ENCODE peak calls at places on chromosome X, in eight cellular contexts. C, Z, F, I, B, W, Y and P are unnamed samples.

GRCh38 chrX:119474615-119475388 is 6.6 kb downstream of the SLC25A5 start:
- DNase-seq in C (no peak), Z (no peak), F (no peak), I (no peak), B (no peak), W (no peak), Y (no peak), P (no peak)

GRCh38 chrX:47523713-47524166 is 37.3 kb upstream of the ARAF start:
- DNase-seq in C (no peak), Z (no peak), F (no peak), I (no peak), B (no peak), W (no peak), Y (no peak), P (no peak)

GRCh38 chrX:1507511-1508463 is 29.2 kb downstream of the P2RY8 start:
- DNase-seq in C (no peak), Z (no peak), F (no peak), I (peak; percentile 63), B (no peak), W (peak; percentile 95), Y (peak; percentile 37), P (no peak)

GRCh38 chrX:100615015-100615414 is 21.6 kb downstream of the TSPAN6 start:
- DNase-seq in C (no peak), Z (peak; percentile 47), F (no peak), I (no peak), B (peak; percentile 55), W (peak; percentile 32), Y (peak; percentile 18), P (peak; percentile 5)

GRCh38 chrX:23784487-23785301 is 1.7 kb downstream of the SAT1 start:
- DNase-seq in C (no peak), Z (no peak), F (no peak), I (no peak), B (peak; percentile 33), W (no peak), Y (no peak), P (no peak)

GRCh38 chrX:97074400-97074799 is 190.7 kb downstream of the RPA4 start:
- DNase-seq in C (no peak), Z (no peak), F (no peak), I (no peak), B (no peak), W (no peak), Y (no peak), P (no peak)

GRCh38 chrX:139967300-139967699 is 2.0 kb upstream of the CXorf66 start:
- DNase-seq in C (no peak), Z (no peak), F (no peak), I (no peak), B (no peak), W (no peak), Y (peak; percentile 7), P (peak; percentile 56)

GRCh38 chrX:5702890-5703289 is 525.8 kb downstream of the NLGN4X start:
- DNase-seq in C (no peak), Z (no peak), F (no peak), I (no peak), B (no peak), W (no peak), Y (no peak), P (no peak)

GRCh38 chrX:13194291-13195103 is 125.4 kb downstream of the ATXN3L start:
- DNase-seq in C (no peak), Z (no peak), F (no peak), I (no peak), B (no peak), W (no peak), Y (no peak), P (no peak)

GRCh38 chrX:77442728-77443127 is 4.5 kb upstream of the FGF16 start:
- DNase-seq in C (no peak), Z (no peak), F (no peak), I (no peak), B (no peak), W (no peak), Y (no peak), P (no peak)

GRCh38 chrX:74656079-74656745 is 41.8 kb upstream of the RLIM start:
- DNase-seq in C (no peak), Z (no peak), F (no peak), I (no peak), B (no peak), W (no peak), Y (no peak), P (no peak)

GRCh38 chrX:36957425-36958328 is 50.5 kb upstream of the FAM47C start:
- DNase-seq in C (no peak), Z (no peak), F (no peak), I (no peak), B (peak; percentile 70), W (no peak), Y (peak; percentile 17), P (peak; percentile 0)

GRCh38 chrX:57134702-57135101 is 2.5 kb downstream of the SPIN2A start:
- DNase-seq in C (no peak), Z (no peak), F (no peak), I (no peak), B (no peak), W (no peak), Y (no peak), P (no peak)

GRCh38 chrX:153571159-153571908 is 27.6 kb downstream of the CCNQ start:
- DNase-seq in C (no peak), Z (no peak), F (no peak), I (no peak), B (no peak), W (no peak), Y (no peak), P (no peak)

GRCh38 chrX:9957743-9958142 is 9.4 kb upstream of the CLDN34 start:
- DNase-seq in C (no peak), Z (no peak), F (no peak), I (no peak), B (no peak), W (no peak), Y (no peak), P (no peak)

GRCh38 chrX:46628406-46629371 is 55.1 kb downstream of the CHST7 start:
- DNase-seq in C (peak; percentile 2), Z (peak; percentile 41), F (no peak), I (no peak), B (no peak), W (peak; percentile 91), Y (peak; percentile 16), P (no peak)

DNA sequence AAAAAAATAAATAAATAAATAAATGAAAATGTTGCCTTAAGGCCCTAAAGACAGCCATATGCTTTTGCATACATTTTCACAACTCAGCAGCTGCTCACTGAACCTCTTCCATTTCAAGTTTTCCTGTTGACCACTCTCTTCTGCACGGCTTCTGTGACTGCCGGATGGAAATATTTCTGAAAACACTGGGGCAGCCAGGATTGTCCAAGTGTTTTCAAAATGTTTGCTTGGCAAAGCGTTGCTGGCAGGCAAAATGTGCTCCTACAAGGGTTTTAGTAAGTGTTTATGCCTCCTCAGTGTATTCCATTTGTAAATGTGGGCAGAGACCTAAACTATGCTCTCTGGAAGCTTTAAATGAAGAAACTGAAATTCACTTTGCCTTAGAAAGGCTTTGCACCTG is 208.1 kb upstream of the IL1RAPL1 start:
- DNase-seq in C (no peak), Z (no peak), F (no peak), I (no peak), B (no peak), W (no peak), Y (no peak), P (no peak)
- H3K4me1 ChIP-seq in C (no peaks in the 10 kb centered on the region), Z (no peaks in the 10 kb centered on the region), F (no peaks in the 10 kb centered on the region), I (no peaks in the 10 kb centered on the region), B (no peaks in the 10 kb centered on the region), W (no peaks in the 10 kb centered on the region), Y (no peaks in the 10 kb centered on the region), P (no peaks in the 10 kb centered on the region)

GRCh38 chrX:105477351-105477750 is 256.9 kb upstream of the TEX13A start:
- DNase-seq in C (no peak), Z (no peak), F (no peak), I (no peak), B (no peak), W (no peak), Y (no peak), P (no peak)
- H3K4me1 ChIP-seq in C (no peaks in the 10 kb centered on the region), Z (no peaks in the 10 kb centered on the region), F (no peaks in the 10 kb centered on the region), I (no peaks in the 10 kb centered on the region), B (no peaks in the 10 kb centered on the region), W (no peaks in the 10 kb centered on the region), Y (no peaks in the 10 kb centered on the region), P (no peaks in the 10 kb centered on the region)

DNA sequence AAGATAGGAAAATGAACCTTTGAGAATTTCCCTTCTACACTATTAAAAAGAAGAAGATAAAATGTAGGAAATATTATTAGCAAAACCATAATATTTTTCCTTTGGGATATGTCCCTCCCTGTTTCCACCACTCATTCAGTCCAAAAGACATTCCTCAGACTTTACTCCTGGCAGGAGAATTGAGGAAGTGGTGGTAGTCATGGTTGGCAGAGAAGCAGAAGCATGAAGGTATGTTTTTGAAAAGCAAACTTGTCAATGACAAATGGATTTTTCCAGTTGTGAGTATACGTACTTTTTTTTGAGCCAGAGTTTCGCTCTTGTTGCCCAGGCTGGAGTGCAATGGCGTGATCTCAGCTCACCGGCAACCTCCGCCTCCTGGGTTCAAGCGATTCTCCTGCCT is 13.7 kb downstream of the STAG2 start:
- DNase-seq in C (no peak), Z (no peak), F (no peak), I (no peak), B (no peak), W (no peak), Y (no peak), P (peak; percentile 21)
- H3K4me1 ChIP-seq in C (peaks cover 55% of the 10 kb centered on the region), Z (peaks cover 1% of the 10 kb centered on the region), F (peaks cover 32% of the 10 kb centered on the region), I (peaks cover 33% of the 10 kb centered on the region), B (no peaks in the 10 kb centered on the region), W (no peaks in the 10 kb centered on the region), Y (peaks cover 4% of the 10 kb centered on the region), P (no peaks in the 10 kb centered on the region)

DNA sequence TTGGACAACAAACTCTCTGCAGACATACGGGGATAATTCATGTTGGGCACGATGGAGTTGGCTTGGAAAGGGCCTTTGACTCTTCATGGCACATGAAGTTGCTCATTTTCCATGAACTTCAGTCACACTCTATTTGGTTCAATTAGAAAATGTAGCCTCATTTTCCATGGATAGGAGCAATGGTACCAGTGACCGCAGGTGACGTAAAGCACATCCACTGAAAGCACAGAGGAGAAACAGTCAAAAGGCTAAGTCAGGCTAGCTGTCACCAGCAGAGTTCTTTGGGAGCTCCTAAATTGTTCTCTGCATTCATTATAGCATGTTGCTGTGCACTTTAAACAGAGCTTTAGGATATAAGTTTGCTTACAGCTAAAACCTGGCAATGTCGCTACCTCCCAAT is 39.9 kb upstream of the MAP3K15 start:
- DNase-seq in C (no peak), Z (no peak), F (no peak), I (no peak), B (no peak), W (no peak), Y (no peak), P (no peak)
- H3K4me1 ChIP-seq in C (no peaks in the 10 kb centered on the region), Z (no peaks in the 10 kb centered on the region), F (no peaks in the 10 kb centered on the region), I (no peaks in the 10 kb centered on the region), B (no peaks in the 10 kb centered on the region), W (peaks cover 7% of the 10 kb centered on the region), Y (no peaks in the 10 kb centered on the region), P (no peaks in the 10 kb centered on the region)

DNA sequence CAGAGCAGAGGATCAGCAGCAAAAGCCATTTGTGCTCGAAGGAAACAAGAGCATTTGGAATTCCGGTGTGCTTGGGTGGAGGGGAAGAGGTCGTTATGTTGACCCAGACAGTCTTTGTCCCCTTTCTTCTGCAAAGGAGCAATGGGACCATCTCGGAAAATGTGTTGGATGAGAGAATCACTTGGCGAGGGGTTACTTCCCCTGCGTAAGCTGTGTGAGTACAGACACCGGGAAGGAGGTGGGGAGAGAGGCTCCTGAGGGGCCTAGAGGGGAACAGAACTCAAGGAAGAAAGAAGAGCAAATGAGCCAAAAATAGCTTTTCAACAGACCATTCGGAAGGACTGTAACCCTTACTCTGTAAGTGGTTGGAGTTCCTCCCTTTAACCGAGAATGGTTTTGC is 24.5 kb downstream of the TSC22D3 start:
- DNase-seq in C (no peak), Z (no peak), F (no peak), I (no peak), B (no peak), W (no peak), Y (no peak), P (no peak)
- H3K4me1 ChIP-seq in C (peaks cover 18% of the 10 kb centered on the region), Z (peaks cover 25% of the 10 kb centered on the region), F (no peaks in the 10 kb centered on the region), I (no peaks in the 10 kb centered on the region), B (peaks cover 26% of the 10 kb centered on the region), W (no peaks in the 10 kb centered on the region), Y (peaks cover 4% of the 10 kb centered on the region), P (peaks cover 2% of the 10 kb centered on the region)